ENCODE peak calls at places on chromosome 19, in four cellular contexts. C, Z, Y and I are unnamed samples.
A peak's percentile ranks its signal among the peaks of the same experiment; 100 is the strongest.

GRCh38 chr19:16661480-16662034 is 618 bp downstream of the TMEM38A start:
- DNase-seq in C (no peak), Z (peak; percentile 52), Y (no peak), I (no peak)

GRCh38 chr19:29467824-29468401 is 57.9 kb upstream of the VSTM2B start:
- DNase-seq in C (peak; percentile 21), Z (peak; percentile 60), Y (no peak), I (peak; percentile 71)

GRCh38 chr19:29875931-29876330 is 64.1 kb downstream of the CCNE1 start:
- DNase-seq in C (no peak), Z (no peak), Y (no peak), I (no peak)

GRCh38 chr19:51784922-51785690 is 9.9 kb upstream of the FPR3 start:
- DNase-seq in C (no peak), Z (no peak), Y (no peak), I (no peak)

GRCh38 chr19:52959613-52960295 is 2.9 kb downstream of the ZNF816 start:
- DNase-seq in C (no peak), Z (no peak), Y (no peak), I (no peak)

GRCh38 chr19:4066176-4066606 is 508 bp downstream of the ZBTB7A start:
- DNase-seq in C (no peak), Z (no peak), Y (no peak), I (no peak)

GRCh38 chr19:55285225-55285890 is 1.6 kb downstream of the BRSK1 start:
- DNase-seq in C (no peak), Z (no peak), Y (no peak), I (no peak)

GRCh38 chr19:50001158-50001557 is 24.0 kb downstream of the VRK3 start:
- DNase-seq in C (no peak), Z (no peak), Y (no peak), I (no peak)

GRCh38 chr19:3954107-3954506 is 16.8 kb downstream of the DAPK3 start:
- DNase-seq in C (no peak), Z (no peak), Y (no peak), I (no peak)

GRCh38 chr19:4327252-4327876 is 11.3 kb downstream of the STAP2 start:
- DNase-seq in C (peak; percentile 13), Z (peak; percentile 96), Y (peak; percentile 89), I (peak; percentile 95)

GRCh38 chr19:40398417-40399056 is 8.6 kb upstream of the HIPK4 start:
- DNase-seq in C (no peak), Z (peak; percentile 96), Y (no peak), I (peak; percentile 89)

GRCh38 chr19:29623726-29624488 is 17.8 kb downstream of the POP4 start:
- DNase-seq in C (no peak), Z (no peak), Y (no peak), I (no peak)

GRCh38 chr19:5953680-5954213 is 24.2 kb downstream of the RANBP3 start:
- DNase-seq in C (no peak), Z (no peak), Y (no peak), I (no peak)

GRCh38 chr19:41872775-41873647 is 4.1 kb upstream of the CD79A start:
- DNase-seq in C (peak; percentile 59), Z (peak; percentile 94), Y (peak; percentile 68), I (peak; percentile 93)

GRCh38 chr19:40379446-40380198 is 10.4 kb downstream of the HIPK4 start:
- DNase-seq in C (no peak), Z (no peak), Y (no peak), I (no peak)

GRCh38 chr19:7637374-7638256 is 705 bp downstream of the STXBP2 start:
- DNase-seq in C (no peak), Z (no peak), Y (no peak), I (no peak)

GRCh38 chr19:35890113-35890650 is 10.2 kb downstream of the NFKBID start:
- DNase-seq in C (no peak), Z (no peak), Y (no peak), I (no peak)

GRCh38 chr19:44607049-44607448 is 6.3 kb upstream of the IGSF23 start:
- DNase-seq in C (peak; percentile 62), Z (no peak), Y (no peak), I (no peak)

GRCh38 chr19:42023121-42023942 is 29.3 kb upstream of the ATP1A3 start:
- DNase-seq in C (peak; percentile 8), Z (peak; percentile 76), Y (no peak), I (peak; percentile 70)

GRCh38 chr19:4567584-4568071 is 8.1 kb upstream of the SEMA6B start:
- DNase-seq in C (peak; percentile 20), Z (peak; percentile 92), Y (peak; percentile 66), I (peak; percentile 76)

GRCh38 chr19:13035820-13036365 is 40.6 kb downstream of the NFIX start:
- DNase-seq in C (no peak), Z (no peak), Y (no peak), I (no peak)

GRCh38 chr19:13033819-13034611 is 38.7 kb downstream of the NFIX start:
- DNase-seq in C (peak; percentile 45), Z (peak; percentile 79), Y (no peak), I (peak; percentile 77)

GRCh38 chr19:13032837-13033236 is 37.6 kb downstream of the NFIX start:
- DNase-seq in C (no peak), Z (no peak), Y (no peak), I (no peak)

GRCh38 chr19:13033244-13033643 is 38.0 kb downstream of the NFIX start:
- DNase-seq in C (no peak), Z (no peak), Y (no peak), I (no peak)

GRCh38 chr19:13034636-13035035 is 39.4 kb downstream of the NFIX start:
- DNase-seq in C (no peak), Z (no peak), Y (no peak), I (no peak)
- H3K56ac ChIP-seq in C (no peak overlapping the region), Z (no peak overlapping the region), Y (no peak overlapping the region), I (no peak overlapping the region)

DNA sequence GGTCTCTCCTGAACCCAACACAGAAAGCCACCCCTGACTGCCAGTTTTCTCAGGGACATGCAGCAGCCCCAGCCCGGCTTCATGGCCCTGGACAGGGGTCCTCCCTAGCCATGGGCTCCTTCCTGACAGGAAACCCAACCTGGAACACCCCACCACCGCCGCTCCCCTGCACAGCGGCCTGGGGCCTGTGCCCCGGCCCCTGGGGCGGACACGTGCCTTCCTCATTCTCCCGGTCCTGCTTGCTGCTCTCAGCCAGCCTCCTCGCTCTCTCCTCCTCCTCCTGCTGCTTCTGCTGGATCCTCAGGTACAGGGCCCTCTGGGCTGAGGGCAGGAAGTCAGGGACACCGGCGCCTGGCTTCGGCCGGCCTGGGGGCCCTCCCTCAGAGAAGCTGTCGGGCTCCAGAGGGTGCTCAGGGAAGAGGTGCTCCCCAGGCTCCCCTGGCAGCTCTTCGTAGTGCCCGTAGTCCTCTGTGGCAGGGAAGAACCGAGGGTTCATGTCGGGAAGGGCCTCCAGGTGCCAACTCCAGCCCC is 20.5 kb upstream of the TMEM160 start:
- DNase-seq in C (no peak), Z (no peak), Y (no peak), I (no peak)
- H3K18ac ChIP-seq in C (no peak overlapping the region), Z (no peak overlapping the region), Y (no peak overlapping the region), I (no peak overlapping the region)

GRCh38 chr19:46978470-46978869 is 41.2 kb upstream of the NPAS1 start:
- DNase-seq in C (no peak), Z (no peak), Y (no peak), I (no peak)
- H2BK120ac ChIP-seq in C (peak overlapping the region; percentile 87), Z (no peak overlapping the region), Y (no peak overlapping the region), I (no peak overlapping the region)

DNA sequence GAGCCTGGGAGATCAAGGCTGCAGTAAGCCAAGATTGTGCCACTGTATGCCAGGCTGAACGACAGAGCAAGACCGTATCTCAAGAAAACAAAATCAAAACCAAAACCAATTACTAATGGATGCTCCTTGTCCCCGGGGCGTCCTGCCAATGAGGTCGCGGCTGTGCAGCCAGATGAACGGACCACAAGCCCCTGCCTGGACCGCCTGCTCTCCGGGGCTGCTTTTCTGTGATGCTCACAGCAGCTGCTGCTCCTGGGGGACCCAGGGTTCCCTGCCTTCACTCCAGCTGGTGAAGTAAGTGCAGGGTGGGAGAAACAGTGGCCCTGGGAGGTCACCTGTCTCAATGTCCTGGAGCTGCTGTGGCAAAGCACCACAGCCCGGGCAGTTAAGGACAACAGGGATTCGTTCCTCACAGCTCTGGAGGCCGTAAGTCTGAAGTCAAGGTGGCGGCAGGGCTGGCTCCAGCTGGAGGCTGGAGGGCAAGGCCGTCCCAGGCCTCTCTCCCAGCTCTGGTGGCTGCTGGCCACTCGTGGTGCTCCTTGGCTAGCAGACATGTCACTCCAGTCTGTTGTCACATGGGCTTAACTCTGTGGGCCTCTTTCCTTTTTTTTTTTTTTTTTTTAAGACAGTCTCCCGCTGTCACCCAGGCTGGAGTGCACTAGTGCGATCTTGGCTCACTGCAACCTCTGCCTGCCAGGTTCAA is 10.1 kb downstream of the COPE start:
- DNase-seq in C (no peak), Z (no peak), Y (no peak), I (no peak)
- H3K56ac ChIP-seq in C (no peak overlapping the region), Z (no peak overlapping the region), Y (no peak overlapping the region), I (no peak overlapping the region)

GRCh38 chr19:39193785-39194184 is 3.0 kb upstream of the NCCRP1 start:
- DNase-seq in C (no peak), Z (no peak), Y (no peak), I (no peak)
- H3K18ac ChIP-seq in C (no peak overlapping the region), Z (peak overlapping the region; percentile 85), Y (no peak overlapping the region), I (no peak overlapping the region)

DNA sequence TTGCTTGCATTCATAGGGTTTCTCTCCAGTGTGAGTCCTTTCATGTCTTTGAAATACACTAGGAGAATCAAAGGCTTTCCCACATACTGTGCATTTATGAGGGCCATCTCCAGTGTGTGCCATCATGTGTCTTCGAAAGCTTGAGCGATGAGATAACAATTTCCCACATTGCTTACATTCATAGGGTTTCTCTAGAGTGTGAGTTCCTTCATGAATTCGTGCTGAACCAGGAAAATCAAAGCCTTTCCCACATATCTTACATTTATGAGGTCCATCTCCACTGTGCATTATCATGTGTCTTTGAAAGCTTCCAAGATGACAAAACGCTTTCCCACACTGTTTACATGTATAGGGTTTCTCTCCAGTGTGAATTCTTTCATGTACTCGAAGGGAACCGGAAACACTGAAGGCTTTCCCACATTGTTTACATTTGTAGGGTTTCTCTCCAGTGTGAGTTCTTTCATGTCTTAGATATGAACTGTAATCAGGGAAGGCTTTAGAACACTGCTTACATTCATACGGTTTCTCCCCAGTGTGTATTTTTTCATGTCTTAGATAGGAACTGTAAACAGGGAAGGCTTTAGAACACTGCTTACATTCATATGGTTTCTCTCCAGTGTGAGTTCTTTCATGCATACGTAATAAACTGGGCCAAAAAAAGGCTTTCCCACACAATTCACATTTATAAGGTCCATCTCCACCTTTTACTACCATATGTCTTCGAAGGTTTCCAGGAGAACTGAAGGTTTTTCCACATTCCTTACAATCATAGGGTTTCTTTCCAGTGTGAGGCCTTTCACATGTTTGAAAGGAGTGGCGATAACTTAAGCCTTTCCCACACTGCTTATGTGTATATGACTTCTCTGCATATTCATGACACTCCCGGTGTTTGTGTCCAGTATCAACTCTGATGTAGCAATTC is 21.4 kb downstream of the ZNF44 start:
- DNase-seq in C (no peak), Z (no peak), Y (no peak), I (peak; percentile 34)
- H2BK120ac ChIP-seq in C (no peak overlapping the region), Z (no peak overlapping the region), Y (no peak overlapping the region), I (no peak overlapping the region)